ENCODE peak calls at places on chromosomes 3 and 15, in seven cellular contexts. C is astrocyte of the spinal cord; W is NCI-H1694; S is B cell; L is mesendoderm; A is stimulated activated CD8-positive, alpha-beta memory T cell treated with anti-CD3 and anti-CD28 coated beads, Interleukin-15, amount 100 ng/mL, for 4 hours; P is SW 1271. J is an unnamed sample.

GRCh38 chr3:139655880-139656279 is 21.9 kb downstream of the NMNAT3 start:
- DNase-seq in C (no peak), W (no peak), S (no peak), L (no peak), A (no peak), P (no peak), J (no peak)

GRCh38 chr15:88649286-88649733 is 10.5 kb downstream of the ISG20 start:
- DNase-seq in C (peak), W (no peak), S (peak), L (peak), A (peak), P (peak), J (no peak)

GRCh38 chr3:194187543-194187942 is 51.6 kb downstream of the HES1 start:
- DNase-seq in C (no peak), W (no peak), S (no peak), L (no peak), A (no peak), P (no peak), J (no peak)

GRCh38 chr15:29860872-29861271 is 38.6 kb upstream of the TJP1 start:
- DNase-seq in C (no peak), W (no peak), S (no peak), L (no peak), A (no peak), P (no peak), J (no peak)

GRCh38 chr3:133663569-133664313 is 2.0 kb upstream of the TOPBP1 start:
- DNase-seq in C (peak), W (peak), S (no peak), L (peak), A (no peak), P (peak), J (no peak)

GRCh38 chr15:38260077-38260476 is 7.4 kb downstream of the SPRED1 start:
- DNase-seq in C (no peak), W (no peak), S (no peak), L (peak), A (no peak), P (no peak), J (no peak)

GRCh38 chr3:40044487-40044886 is 235.1 kb downstream of the MYRIP start:
- DNase-seq in C (peak), W (no peak), S (no peak), L (no peak), A (no peak), P (no peak), J (no peak)

GRCh38 chr3:127699098-127699945 is 26.6 kb downstream of the ABTB1 start:
- DNase-seq in C (peak), W (peak), S (no peak), L (no peak), A (no peak), P (no peak), J (no peak)

GRCh38 chr3:185024966-185025365 is 127.9 kb downstream of the C3orf70 start:
- DNase-seq in C (no peak), W (no peak), S (no peak), L (no peak), A (no peak), P (no peak), J (no peak)

GRCh38 chr3:177673105-177673804 is 476.0 kb upstream of the TBL1XR1 start:
- DNase-seq in C (peak), W (no peak), S (no peak), L (no peak), A (no peak), P (no peak), J (no peak)

GRCh38 chr3:99471353-99472323 is 166.8 kb upstream of the COL8A1 start:
- DNase-seq in C (no peak), W (no peak), S (no peak), L (no peak), A (no peak), P (no peak), J (no peak)

GRCh38 chr3:69161587-69162196 is 39.3 kb upstream of the LMOD3 start:
- DNase-seq in C (peak), W (no peak), S (peak), L (peak), A (no peak), P (peak), J (peak)

GRCh38 chr3:175046666-175047065 is 187.5 kb downstream of the NAALADL2 start:
- DNase-seq in C (no peak), W (no peak), S (no peak), L (no peak), A (no peak), P (no peak), J (no peak)

GRCh38 chr3:13277130-13277783 is 142.9 kb downstream of the NUP210 start:
- DNase-seq in C (no peak), W (peak), S (no peak), L (no peak), A (no peak), P (no peak), J (no peak)

GRCh38 chr3:71924721-71925120 is 139.8 kb upstream of the PROK2 start:
- DNase-seq in C (no peak), W (no peak), S (no peak), L (no peak), A (no peak), P (no peak), J (no peak)

GRCh38 chr3:41159581-41160189 is 39.6 kb upstream of the CTNNB1 start:
- DNase-seq in C (no peak), W (no peak), S (no peak), L (no peak), A (no peak), P (no peak), J (no peak)

GRCh38 chr3:134754768-134755559 is 40.1 kb upstream of the EPHB1 start:
- DNase-seq in C (peak), W (peak), S (no peak), L (peak), A (no peak), P (no peak), J (peak)

GRCh38 chr3:82114589-82114988 is 353.1 kb upstream of the GBE1 start:
- DNase-seq in C (no peak), W (no peak), S (no peak), L (no peak), A (no peak), P (no peak), J (no peak)

GRCh38 chr15:98830034-98830634 is 177.5 kb downstream of the PGPEP1L start:
- DNase-seq in C (no peak), W (no peak), S (no peak), L (no peak), A (no peak), P (no peak), J (no peak)

GRCh38 chr3:72008226-72008996 is 223.5 kb upstream of the PROK2 start:
- DNase-seq in C (peak), W (no peak), S (no peak), L (no peak), A (no peak), P (no peak), J (no peak)

GRCh38 chr3:101128786-101129185 is 135.6 kb upstream of the ABI3BP start:
- DNase-seq in C (no peak), W (no peak), S (no peak), L (no peak), A (no peak), P (no peak), J (no peak)

GRCh38 chr15:48360841-48361240 is 29.6 kb downstream of the DUT start:
- DNase-seq in C (peak), W (no peak), S (no peak), L (peak), A (no peak), P (no peak), J (no peak)

GRCh38 chr3:126763035-126763434 is 59.0 kb downstream of the CHCHD6 start:
- DNase-seq in C (no peak), W (no peak), S (no peak), L (no peak), A (no peak), P (no peak), J (no peak)

GRCh38 chr15:73851679-73852078 is 21.7 kb upstream of the TBC1D21 start:
- DNase-seq in C (peak), W (no peak), S (no peak), L (peak), A (no peak), P (no peak), J (no peak)

GRCh38 chr3:39106281-39107055 is 959 bp downstream of the GORASP1 start:
- DNase-seq in C (peak), W (no peak), S (no peak), L (peak), A (no peak), P (peak), J (no peak)

GRCh38 chr3:178083906-178084823 is 452.1 kb upstream of the KCNMB2 start:
- DNase-seq in C (peak), W (peak), S (no peak), L (peak), A (no peak), P (no peak), J (no peak)

GRCh38 chr3:122560680-122561079 is 3.4 kb downstream of the PARP9 start:
- DNase-seq in C (peak), W (peak), S (peak), L (peak), A (no peak), P (peak), J (peak)

GRCh38 chr3:71511037-71511436 is 72.5 kb downstream of the FOXP1 start:
- DNase-seq in C (peak), W (no peak), S (no peak), L (peak), A (no peak), P (no peak), J (no peak)

GRCh38 chr3:170225166-170225565 is 2.9 kb downstream of the PRKCI start:
- DNase-seq in C (no peak), W (no peak), S (no peak), L (no peak), A (no peak), P (no peak), J (no peak)

GRCh38 chr15:89199734-89200133 is 21.6 kb downstream of the RLBP1 start:
- DNase-seq in C (no peak), W (no peak), S (no peak), L (peak), A (no peak), P (no peak), J (no peak)

GRCh38 chr3:180390313-180390712 is 211.7 kb upstream of the TTC14 start:
- DNase-seq in C (no peak), W (no peak), S (no peak), L (no peak), A (no peak), P (no peak), J (no peak)

J was measured in Panc1.